ENCODE peak calls at places on chromosomes 12 and 14, in four cellular contexts. D, V, J and L are unnamed samples.

GRCh38 chr14:37474191-37474590 is 120.9 kb downstream of the FOXA1 start:
- DNase-seq in V (no peak), D (no peak), J (no peak), L (no peak)

GRCh38 chr12:54865683-54866324 is 11.5 kb downstream of the MUCL1 start:
- DNase-seq in J (no peak), D (no peak), V (no peak), L (no peak)

GRCh38 chr12:18323159-18323558 is 61.8 kb downstream of the PIK3C2G start:
- DNase-seq in J (no peak), D (no peak), V (no peak), L (no peak)

GRCh38 chr12:107328442-107329133 is 235.2 kb upstream of the CRY1 start:
- DNase-seq in V (no peak), D (peak; percentile 45), J (no peak), L (no peak)

GRCh38 chr12:41634096-41634495 is 446.0 kb downstream of the PDZRN4 start:
- DNase-seq in J (no peak), V (no peak), D (no peak), L (no peak)

GRCh38 chr12:117120787-117121186 is 21.6 kb upstream of the TESC start:
- DNase-seq in V (peak; percentile 41), J (no peak), D (no peak), L (no peak)

GRCh38 chr12:110077769-110078168 is 29.4 kb upstream of the C12orf76 start:
- DNase-seq in D (no peak), V (no peak), J (no peak), L (no peak)

GRCh38 chr12:107368586-107368985 is 275.2 kb upstream of the CRY1 start:
- DNase-seq in V (no peak), D (no peak), J (no peak), L (no peak)

GRCh38 chr14:95156153-95156764 is 1.1 kb downstream of the DICER1 start:
- DNase-seq in D (peak; percentile 38), V (peak; percentile 17), J (no peak), L (peak; percentile 33)

GRCh38 chr14:100381386-100382105 is 58.4 kb downstream of the SLC25A47 start:
- DNase-seq in D (no peak), J (no peak), V (peak; percentile 43), L (no peak)

GRCh38 chr12:67747869-67748760 is 99.6 kb downstream of the DYRK2 start:
- DNase-seq in V (peak; percentile 3), J (no peak), D (no peak), L (no peak)

GRCh38 chr14:72781476-72782181 is 112.3 kb downstream of the DPF3 start:
- DNase-seq in V (no peak), D (peak; percentile 59), J (no peak), L (no peak)

DNA sequence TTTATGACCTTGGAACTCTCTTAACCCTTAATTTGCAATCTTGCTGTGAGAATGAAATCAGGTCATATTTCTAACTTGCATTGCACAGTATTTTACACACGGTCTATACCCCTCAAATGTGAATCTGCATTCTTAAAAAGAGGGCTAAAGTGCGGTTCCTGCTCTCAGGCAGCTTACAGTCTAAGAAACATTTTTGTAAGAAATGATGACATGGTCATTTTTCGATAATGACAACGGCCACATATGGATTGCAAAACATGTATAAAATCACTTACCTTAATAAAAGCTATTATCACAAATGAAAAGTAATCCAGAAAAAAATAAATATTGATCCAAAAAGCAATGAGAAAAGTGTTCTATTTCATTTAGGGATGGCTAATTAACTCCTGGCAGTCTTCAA is 24.8 kb upstream of the TMEM132D start:
- DNase-seq in D (no peak), J (no peak), V (no peak), L (no peak)
- H3K9me3 ChIP-seq in D (peaks cover 2% of the 10 kb centered on the region), J (no peaks in the 10 kb centered on the region), V (no peaks in the 10 kb centered on the region), L (no peaks in the 10 kb centered on the region)

GRCh38 chr12:122036153-122036552 is 14.5 kb downstream of the BCL7A start:
- DNase-seq in D (no peak), V (no peak), J (no peak), L (no peak)
- TF ChIP-seq POLR2A in D (no peak), V (no peak), J (no peak), L (no peak)

GRCh38 chr12:34387711-34388635 is 365.7 kb downstream of the ALG10 start:
- DNase-seq in J (no peak), V (no peak), D (no peak), L (no peak)

GRCh38 chr12:34386621-34387255 is 364.4 kb downstream of the ALG10 start:
- DNase-seq in V (no peak), D (no peak), J (no peak), L (no peak)

GRCh38 chr12:34388636-34389377 is 366.5 kb downstream of the ALG10 start:
- DNase-seq in V (no peak), D (no peak), J (no peak), L (no peak)

GRCh38 chr12:34384693-34385092 is 362.4 kb downstream of the ALG10 start:
- DNase-seq in V (no peak), J (no peak), D (no peak), L (no peak)

DNA sequence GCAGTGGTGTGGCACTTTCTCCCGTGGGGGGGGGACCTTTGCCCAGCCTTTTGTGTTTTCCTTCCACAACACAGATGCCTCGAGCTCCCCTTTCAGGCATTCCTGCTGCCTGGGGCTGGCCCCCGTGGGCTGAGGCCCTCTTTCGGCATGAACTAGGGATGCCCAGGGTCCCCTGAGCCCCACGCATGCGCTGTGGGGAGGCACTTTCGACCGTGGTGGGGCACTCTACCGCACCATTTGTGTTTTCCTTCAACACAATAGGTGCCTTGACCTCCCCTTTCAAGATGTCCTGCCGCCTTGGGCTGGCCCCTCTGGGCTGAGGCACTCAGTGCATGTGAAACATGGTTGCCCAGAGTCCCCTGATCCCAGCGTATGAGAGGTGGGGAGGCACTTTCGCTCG is 363.7 kb downstream of the ALG10 start:
- DNase-seq in V (no peak), J (no peak), D (no peak), L (no peak)
- H3K9me3 ChIP-seq in V (no peaks in the 10 kb centered on the region), J (peaks cover 3% of the 10 kb centered on the region), D (peaks cover 1% of the 10 kb centered on the region), L (no peaks in the 10 kb centered on the region)

GRCh38 chr14:20302042-20302761 is 3.5 kb downstream of the TTC5 start:
- DNase-seq in V (no peak), J (no peak), D (no peak), L (no peak)

GRCh38 chr14:20306079-20306423 is 300 bp upstream of the TTC5 start:
- DNase-seq in D (no peak), V (no peak), J (no peak), L (no peak)

GRCh38 chr14:20305265-20306078 is at the start of gene TTC5:
- DNase-seq in D (peak; percentile 92), J (peak; percentile 70), V (peak; percentile 84), L (peak; percentile 91)
- TF ChIP-seq POLR2A in D (peak; percentile 77), J (peak; percentile 54), V (no peak), L (no peak)

DNA sequence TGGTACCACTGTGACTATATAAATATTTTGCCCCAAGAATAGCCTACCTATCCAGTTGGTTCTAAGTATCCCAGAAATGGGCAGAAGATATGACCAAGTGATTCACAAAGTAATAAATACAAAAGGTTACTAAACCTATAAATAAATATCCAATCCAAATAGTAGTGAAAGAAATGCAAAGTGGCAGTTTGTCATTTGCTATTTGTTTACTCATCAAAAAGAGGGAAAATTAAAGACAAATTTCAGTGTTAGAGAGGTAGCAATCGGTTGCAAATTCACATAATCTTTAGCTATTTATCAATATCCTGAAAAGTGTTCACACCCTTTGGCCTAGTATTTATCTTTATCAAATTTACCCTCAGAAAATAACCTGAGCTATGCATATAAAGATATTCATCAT is 136.4 kb upstream of the NPAS3 start:
- DNase-seq in V (no peak), D (no peak), J (no peak), L (no peak)
- H3K9me3 ChIP-seq in V (no peaks in the 10 kb centered on the region), D (no peaks in the 10 kb centered on the region), J (no peaks in the 10 kb centered on the region), L (no peaks in the 10 kb centered on the region)

DNA sequence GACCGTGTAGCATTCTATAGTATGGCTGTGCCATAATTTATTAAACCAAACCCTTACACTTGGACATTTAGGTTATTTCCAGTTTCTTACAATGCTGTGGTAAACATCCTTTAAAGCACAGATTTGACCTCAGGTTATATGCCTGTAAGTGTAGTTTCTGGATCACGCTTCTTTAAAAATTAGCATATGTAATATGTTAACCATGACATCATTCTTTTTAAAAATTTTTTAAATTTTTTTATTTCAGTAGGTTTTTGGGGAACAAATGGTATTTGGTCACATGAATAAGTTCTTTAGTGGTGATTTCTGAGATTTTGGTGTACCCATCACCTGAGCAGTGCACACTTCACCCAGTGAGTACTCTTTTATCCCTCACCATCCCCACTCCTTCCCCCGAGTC is 18.3 kb downstream of the SAMD4A start:
- DNase-seq in D (no peak), V (no peak), J (no peak), L (no peak)
- TF ChIP-seq POLR2A in D (no peak), V (no peak), J (no peak), L (no peak)

DNA sequence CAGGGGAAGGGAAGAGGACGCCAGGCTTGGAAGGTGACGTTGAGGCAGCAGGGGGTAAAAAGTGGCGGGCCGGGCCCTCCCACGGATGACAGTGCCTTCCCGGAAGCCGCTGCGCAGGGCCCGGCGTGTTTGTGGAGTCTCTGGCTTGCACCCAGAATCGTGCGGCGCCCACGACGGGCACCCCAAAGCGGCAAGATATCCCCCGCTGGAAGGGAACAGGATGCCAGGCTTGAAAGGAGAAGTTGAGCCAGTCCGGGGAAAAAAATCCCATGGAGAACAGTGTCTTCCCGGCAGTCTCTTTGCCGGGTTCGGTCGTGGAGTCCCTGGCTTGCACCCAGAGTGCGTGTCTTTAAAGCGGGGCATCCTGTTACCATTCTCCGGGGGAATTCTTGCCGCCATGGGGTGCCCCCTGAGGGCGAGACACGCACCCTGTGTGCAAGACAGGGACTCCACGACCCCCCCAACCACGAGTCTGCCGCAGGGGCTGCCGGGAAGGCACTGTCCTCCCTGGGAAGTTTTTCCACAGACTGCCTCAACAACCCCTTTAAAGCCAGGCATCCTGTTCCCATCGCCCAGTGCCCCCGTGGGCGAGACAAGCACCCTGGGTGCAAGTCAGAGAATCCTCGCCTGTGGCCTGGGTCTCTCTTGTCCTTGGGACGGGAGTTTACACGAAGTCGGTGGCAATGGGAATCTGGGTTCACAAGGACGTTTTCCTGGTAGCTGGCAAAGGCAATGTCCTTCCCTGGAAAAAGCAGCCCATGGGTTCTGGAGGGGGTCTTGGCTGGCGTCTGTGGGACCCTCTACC is 156.1 kb upstream of the ALG10B start:
- DNase-seq in D (no peak), V (no peak), J (no peak), L (no peak)
- H3K9me3 ChIP-seq in D (peaks cover 5% of the 10 kb centered on the region), V (no peaks in the 10 kb centered on the region), J (no peaks in the 10 kb centered on the region), L (no peaks in the 10 kb centered on the region)

GRCh38 chr12:124917135-124917840 is 2.8 kb upstream of the UBC start:
- DNase-seq in V (peak; percentile 98), J (peak; percentile 98), D (peak; percentile 100), L (peak; percentile 98)
- TF ChIP-seq POLR2A in V (peak; percentile 80), J (peak; percentile 76), D (no peak), L (peak; percentile 19)

GRCh38 chr14:89639687-89640086 is 222.7 kb upstream of the FOXN3 start:
- DNase-seq in D (no peak), V (no peak), J (no peak), L (no peak)
- H3K9me3 ChIP-seq in D (no peaks in the 10 kb centered on the region), V (no peaks in the 10 kb centered on the region), J (no peaks in the 10 kb centered on the region), L (no peaks in the 10 kb centered on the region)